ENCODE peak calls at places on chromosomes 5 and 9, in six cellular contexts. G is DND-41; S is cardiac fibroblast; N is CD8-positive, alpha-beta T cell; R is mammary epithelial cell; I is H9. M is an unnamed sample.

GRCh38 chr9:113482341-113482740 is 18.8 kb downstream of the RGS3 start:
- DNase-seq in N (no peak), S (no peak), G (no peak), R (no peak), I (no peak), M (no peak)

GRCh38 chr5:16744164-16744880 is 127.5 kb upstream of the RETREG1 start:
- DNase-seq in I (no peak), G (no peak), N (no peak), R (no peak), S (no peak), M (no peak)

GRCh38 chr5:143205386-143205785 is 198.1 kb downstream of the NR3C1 start:
- DNase-seq in I (no peak), S (peak), R (peak), G (no peak), N (no peak), M (no peak)

GRCh38 chr5:103425686-103426454 is 136.7 kb downstream of the NUDT12 start:
- DNase-seq in N (no peak), I (no peak), G (no peak), R (no peak), S (peak), M (no peak)

GRCh38 chr5:101678494-101679193 is 617.4 kb downstream of the SLCO4C1 start:
- DNase-seq in I (peak), N (no peak), R (peak), G (peak), S (peak), M (no peak)

GRCh38 chr5:3546028-3546427 is 49.6 kb upstream of the IRX1 start:
- DNase-seq in N (no peak), G (no peak), R (no peak), S (no peak), I (no peak), M (no peak)

GRCh38 chr5:133121080-133121479 is 69.3 kb downstream of the HSPA4 start:
- DNase-seq in S (no peak), R (no peak), G (no peak), N (no peak), I (no peak), M (no peak)

GRCh38 chr9:36872641-36873040 is 161.4 kb downstream of the PAX5 start:
- DNase-seq in G (no peak), S (no peak), N (no peak), R (no peak), I (no peak), M (no peak)

GRCh38 chr5:173567548-173567947 is 48.9 kb downstream of the BOD1 start:
- DNase-seq in I (no peak), N (no peak), S (peak), G (no peak), R (peak), M (no peak)

GRCh38 chr9:16243798-16244197 is 626.7 kb downstream of the BNC2 start:
- DNase-seq in N (no peak), S (no peak), R (no peak), G (no peak), I (peak), M (no peak)

GRCh38 chr9:26947736-26948135 is 694 bp upstream of the PLAA start:
- DNase-seq in G (peak), S (no peak), I (no peak), R (no peak), N (no peak), M (no peak)

GRCh38 chr9:98118640-98119601 is at the start of gene TRIM14:
- DNase-seq in S (peak), G (peak), R (peak), N (no peak), I (peak), M (peak)
- TF ChIP-seq CTCF in S (peak), G (peak), R (peak), N (no peak), I (peak), M (no peak)

GRCh38 chr5:54090495-54091084 is 219.8 kb downstream of the ARL15 start:
- DNase-seq in S (peak), G (no peak), N (no peak), I (no peak), R (peak), M (no peak)
- TF ChIP-seq CTCF in S (peak), G (peak), N (no peak), I (no peak), R (peak), M (no peak)

GRCh38 chr9:124784503-124784902 is 7.6 kb downstream of the OLFML2A start:
- DNase-seq in R (peak), N (no peak), I (no peak), G (no peak), S (peak), M (no peak)
- TF ChIP-seq CTCF in R (no peak), N (no peak), I (no peak), G (no peak), S (no peak), M (no peak)

GRCh38 chr5:110463116-110463515 is 263.4 kb downstream of the TMEM232 start:
- DNase-seq in S (peak), N (no peak), R (no peak), G (no peak), I (no peak), M (no peak)

GRCh38 chr5:110460837-110461236 is 265.6 kb downstream of the TMEM232 start:
- DNase-seq in S (no peak), R (no peak), G (no peak), N (no peak), I (no peak), M (no peak)

DNA sequence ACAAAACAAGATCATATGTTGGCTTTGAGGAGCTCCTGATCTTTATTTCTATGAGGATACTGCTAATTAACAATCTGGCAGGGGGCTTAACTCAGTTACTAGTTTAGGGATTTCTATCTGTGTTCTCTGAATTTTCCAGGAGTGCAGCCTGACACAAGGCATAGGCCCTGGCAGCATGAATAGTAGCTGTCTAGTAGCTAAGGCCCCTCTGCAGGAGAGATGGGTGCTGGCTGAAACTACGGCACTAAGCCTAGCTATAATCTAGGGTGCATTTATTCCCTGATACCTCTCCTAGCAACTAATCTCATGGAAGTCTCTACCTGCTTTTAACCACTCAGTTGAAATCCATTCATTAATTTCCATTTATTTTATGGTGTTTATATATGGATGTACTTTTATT is 268.2 kb downstream of the TMEM232 start:
- DNase-seq in N (no peak), G (no peak), R (no peak), S (no peak), I (no peak), M (no peak)
- TF ChIP-seq CTCF in N (no peak), G (no peak), R (no peak), S (no peak), I (no peak), M (no peak)

GRCh38 chr9:34253460-34253837 is 74.6 kb downstream of the UBAP1 start:
- DNase-seq in N (no peak), G (no peak), R (peak), S (peak), I (no peak), M (no peak)
- TF ChIP-seq CTCF in N (no peak), G (no peak), R (peak), S (peak), I (no peak), M (no peak)

DNA sequence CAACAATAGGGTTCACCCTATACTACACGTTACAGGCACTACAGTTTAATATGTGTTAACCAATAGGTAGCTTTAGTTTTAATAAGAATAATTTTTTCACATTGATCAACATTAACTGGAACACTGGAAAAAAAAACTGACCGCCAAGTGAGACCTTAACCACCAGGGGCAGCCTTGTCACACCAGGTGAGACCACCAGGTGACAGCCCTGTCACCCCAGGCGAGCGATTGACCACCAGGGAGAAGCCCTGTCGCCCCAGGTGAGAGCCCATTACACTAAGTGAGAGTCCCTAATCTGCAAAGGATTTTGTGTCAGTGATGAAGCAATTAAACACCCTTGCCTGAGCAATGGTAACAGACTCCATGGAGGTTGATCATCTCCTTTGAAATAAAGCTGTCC is 75.4 kb upstream of the SYK start:
- DNase-seq in R (no peak), N (no peak), S (no peak), I (peak), G (no peak), M (no peak)
- TF ChIP-seq CTCF in R (peak), N (no peak), S (no peak), I (peak), G (no peak), M (peak)

M was measured in B cell.